ENCODE peak calls at places on chromosome X, in eight cellular contexts. V is substantia nigra; I is putamen; U is kidney epithelial cell; G is fibroblast of lung; J is activated naive CD8-positive, alpha-beta T cell treated with anti-CD3 and anti-CD28 coated beads, Interleukin-2, amount 50 U/mL, for 24 hours; Z is fibroblast of pulmonary artery; X is memory B cell. H is an unnamed sample.

GRCh38 chrX:10597871-10598270 is 22.5 kb downstream of the MID1 start:
- DNase-seq in V (no peak), I (no peak), U (no peak), G (peak), J (no peak), Z (peak), X (peak), H (no peak)

GRCh38 chrX:70480660-70481018 is 36.0 kb downstream of the DLG3 start:
- DNase-seq in V (no peak), I (peak), U (no peak), G (no peak), J (no peak), Z (peak), X (no peak), H (no peak)

GRCh38 chrX:24890677-24891076 is 125.1 kb downstream of the ARX start:
- DNase-seq in V (no peak), I (peak), U (no peak), G (no peak), J (no peak), Z (no peak), X (no peak), H (no peak)

GRCh38 chrX:10634681-10635161 is 14.3 kb upstream of the MID1 start:
- DNase-seq in V (no peak), I (peak), U (peak), G (peak), J (no peak), Z (peak), X (no peak), H (no peak)

GRCh38 chrX:70033348-70033747 is 16.4 kb downstream of the AWAT2 start:
- DNase-seq in V (no peak), I (no peak), U (no peak), G (peak), J (peak), Z (peak), X (no peak), H (no peak)

GRCh38 chrX:32788936-32789335 is 422.4 kb downstream of the DMD start:
- DNase-seq in V (no peak), I (no peak), U (no peak), G (no peak), J (no peak), Z (no peak), X (no peak), H (no peak)

GRCh38 chrX:15359701-15360100 is 24.4 kb upstream of the PIGA start:
- DNase-seq in V (no peak), I (no peak), U (no peak), G (peak), J (no peak), Z (no peak), X (no peak), H (no peak)

GRCh38 chrX:30971761-30972603 is 82.9 kb upstream of the TAB3 start:
- DNase-seq in V (no peak), I (no peak), U (no peak), G (peak), J (peak), Z (peak), X (no peak), H (peak)

GRCh38 chrX:9534686-9535085 is 69.8 kb downstream of the TBL1X start:
- DNase-seq in V (no peak), I (peak), U (no peak), G (peak), J (no peak), Z (peak), X (no peak), H (no peak)

GRCh38 chrX:119673336-119673735 is 19.6 kb downstream of the SEPTIN6 start:
- DNase-seq in V (no peak), I (no peak), U (no peak), G (no peak), J (no peak), Z (no peak), X (no peak), H (no peak)